ENCODE peak calls at places on chromosomes 7 and 10, in seven cellular contexts. One of them, this sample, is unnamed.

GRCh38 chr10:21313691-21314090 is 211.8 kb downstream of the SKIDA1 start:
- DNase-seq in A549: no peak
- DNase-seq in GM12878: no peak
- DNase-seq in IMR-90: no peak
- DNase-seq in K562: no peak
- DNase-seq in H1: no peak
- DNase-seq in SK-N-SH: no peak
- DNase-seq in this sample: no peak

GRCh38 chr10:109773818-109774440 is 149.4 kb downstream of the XPNPEP1 start:
- DNase-seq in A549: peak; percentile 7
- DNase-seq in GM12878: no peak
- DNase-seq in IMR-90: peak; percentile 43
- DNase-seq in K562: peak; percentile 32
- DNase-seq in H1: no peak
- DNase-seq in SK-N-SH: peak; percentile 30
- DNase-seq in this sample: peak; percentile 26

GRCh38 chr10:74263996-74264395 is 113.0 kb downstream of the ADK start:
- DNase-seq in A549: no peak
- DNase-seq in GM12878: no peak
- DNase-seq in IMR-90: no peak
- DNase-seq in K562: no peak
- DNase-seq in H1: no peak
- DNase-seq in SK-N-SH: no peak
- DNase-seq in this sample: no peak

GRCh38 chr7:70614237-70614984 is 517.5 kb upstream of the GALNT17 start:
- DNase-seq in A549: no peak
- DNase-seq in GM12878: no peak
- DNase-seq in IMR-90: peak; percentile 30
- DNase-seq in K562: no peak
- DNase-seq in H1: peak; percentile 69
- DNase-seq in SK-N-SH: peak; percentile 91
- DNase-seq in this sample: no peak

GRCh38 chr7:50652400-50653115 is 87.4 kb upstream of the DDC start:
- DNase-seq in A549: no peak
- DNase-seq in GM12878: no peak
- DNase-seq in IMR-90: no peak
- DNase-seq in K562: no peak
- DNase-seq in H1: peak; percentile 19
- DNase-seq in SK-N-SH: no peak
- DNase-seq in this sample: no peak

GRCh38 chr7:12323415-12323814 is 80.2 kb downstream of the VWDE start:
- DNase-seq in A549: no peak
- DNase-seq in GM12878: no peak
- DNase-seq in IMR-90: no peak
- DNase-seq in K562: no peak
- DNase-seq in H1: no peak
- DNase-seq in SK-N-SH: no peak
- DNase-seq in this sample: no peak

GRCh38 chr7:131306777-131307176 is 20.9 kb upstream of the MKLN1 start:
- DNase-seq in A549: no peak
- DNase-seq in GM12878: no peak
- DNase-seq in IMR-90: no peak
- DNase-seq in K562: no peak
- DNase-seq in H1: no peak
- DNase-seq in SK-N-SH: no peak
- DNase-seq in this sample: no peak

GRCh38 chr10:62050941-62051433 is 149.5 kb downstream of the ARID5B start:
- DNase-seq in A549: peak; percentile 66
- DNase-seq in GM12878: peak; percentile 67
- DNase-seq in IMR-90: peak; percentile 96
- DNase-seq in K562: peak; percentile 18
- DNase-seq in H1: no peak
- DNase-seq in SK-N-SH: no peak
- DNase-seq in this sample: peak; percentile 70

GRCh38 chr7:150388709-150389531 is 9.8 kb downstream of the ZNF775 start:
- DNase-seq in A549: no peak
- DNase-seq in GM12878: no peak
- DNase-seq in IMR-90: peak; percentile 65
- DNase-seq in K562: no peak
- DNase-seq in H1: no peak
- DNase-seq in SK-N-SH: no peak
- DNase-seq in this sample: peak; percentile 98

GRCh38 chr10:102452672-102453340 is 1.5 kb upstream of the C10orf95 start:
- DNase-seq in A549: no peak
- DNase-seq in GM12878: no peak
- DNase-seq in IMR-90: peak; percentile 85
- DNase-seq in K562: no peak
- DNase-seq in H1: no peak
- DNase-seq in SK-N-SH: no peak
- DNase-seq in this sample: no peak

GRCh38 chr7:81956520-81956919 is 186.7 kb upstream of the HGF start:
- DNase-seq in A549: peak; percentile 5
- DNase-seq in GM12878: peak; percentile 30
- DNase-seq in IMR-90: peak; percentile 73
- DNase-seq in K562: peak; percentile 11
- DNase-seq in H1: no peak
- DNase-seq in SK-N-SH: peak; percentile 42
- DNase-seq in this sample: peak; percentile 39

DNA sequence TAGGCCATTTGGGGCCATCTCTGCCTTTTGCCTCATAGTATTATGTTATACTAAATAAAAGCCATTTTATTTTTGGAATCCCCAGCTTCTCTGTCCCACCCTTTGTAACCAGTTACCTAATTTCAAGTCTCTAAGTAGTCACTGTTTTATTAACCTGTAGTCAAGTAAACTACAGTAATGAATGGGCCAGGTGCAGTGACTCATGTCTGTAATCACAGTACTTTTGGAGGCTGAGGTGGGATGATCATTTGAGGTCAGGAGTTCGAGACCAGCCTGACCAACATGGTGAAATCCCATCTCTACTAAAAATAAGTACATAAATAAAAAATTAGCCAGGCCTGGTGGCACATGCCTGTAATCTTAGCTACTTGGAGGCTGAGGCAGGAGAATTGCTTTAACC is 104.6 kb upstream of the FAM3C start:
- DNase-seq in A549: no peak
- DNase-seq in GM12878: no peak
- DNase-seq in IMR-90: no peak
- DNase-seq in K562: no peak
- DNase-seq in H1: no peak
- DNase-seq in SK-N-SH: no peak
- DNase-seq in this sample: no peak
- TF ChIP-seq RFX5 in A549: no peak
- TF ChIP-seq RFX5 in GM12878: no peak
- TF ChIP-seq RFX5 in IMR-90: no peak
- TF ChIP-seq RFX5 in K562: no peak
- TF ChIP-seq RFX5 in H1: no peak
- TF ChIP-seq RFX5 in SK-N-SH: no peak
- TF ChIP-seq RFX5 in this sample: no peak

GRCh38 chr7:26691886-26692285 is 172.5 kb downstream of the SKAP2 start:
- DNase-seq in A549: no peak
- DNase-seq in GM12878: no peak
- DNase-seq in IMR-90: no peak
- DNase-seq in K562: no peak
- DNase-seq in H1: no peak
- DNase-seq in SK-N-SH: no peak
- DNase-seq in this sample: no peak
- H3K4me3 ChIP-seq in A549: no peak overlapping the region
- H3K4me3 ChIP-seq in GM12878: no peak overlapping the region
- H3K4me3 ChIP-seq in IMR-90: no peak overlapping the region
- H3K4me3 ChIP-seq in K562: no peak overlapping the region
- H3K4me3 ChIP-seq in H1: no peak overlapping the region
- H3K4me3 ChIP-seq in SK-N-SH: no peak overlapping the region
- H3K4me3 ChIP-seq in this sample: no peak overlapping the region

DNA sequence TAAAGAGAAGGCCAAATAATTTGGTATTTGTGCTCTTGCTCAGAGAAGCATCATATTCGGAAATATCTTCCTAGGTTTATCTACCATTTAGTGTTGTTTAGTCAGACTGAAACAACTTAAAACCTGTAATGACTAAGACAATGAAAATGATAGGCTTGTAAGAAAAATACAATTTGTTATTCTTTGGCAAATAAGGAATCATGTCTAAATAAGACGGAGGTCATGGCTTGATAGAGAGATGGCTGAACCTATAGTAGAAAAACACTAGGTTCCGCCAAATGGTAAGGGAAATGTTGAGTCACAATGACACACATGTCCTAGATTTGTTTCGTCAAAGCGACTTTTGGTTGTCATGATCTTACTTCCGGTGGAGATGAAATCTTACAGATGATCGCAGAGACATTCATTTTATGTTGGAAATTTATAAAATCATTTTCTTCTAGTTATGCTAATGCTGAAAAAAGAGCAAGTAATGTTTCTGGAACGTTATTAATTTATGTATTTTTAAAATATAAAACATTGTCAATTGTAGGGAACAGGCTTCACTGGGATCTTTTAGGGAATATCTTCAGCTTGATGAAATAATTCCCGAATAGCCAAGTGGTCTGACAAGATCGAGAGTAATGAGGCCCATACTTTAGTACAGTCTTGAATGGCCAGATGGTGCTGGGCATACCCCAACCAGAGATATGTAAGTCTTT is 1.0 kb downstream of the SRGN start:
- DNase-seq in A549: peak; percentile 42
- DNase-seq in GM12878: peak; percentile 61
- DNase-seq in IMR-90: peak; percentile 52
- DNase-seq in K562: peak; percentile 57
- DNase-seq in H1: no peak
- DNase-seq in SK-N-SH: no peak
- DNase-seq in this sample: no peak
- TF ChIP-seq RFX5 in A549: no peak
- TF ChIP-seq RFX5 in GM12878: no peak
- TF ChIP-seq RFX5 in IMR-90: no peak
- TF ChIP-seq RFX5 in K562: no peak
- TF ChIP-seq RFX5 in H1: no peak
- TF ChIP-seq RFX5 in SK-N-SH: no peak
- TF ChIP-seq RFX5 in this sample: no peak

GRCh38 chr7:98203964-98204605 is 7.2 kb upstream of the BHLHA15 start:
- DNase-seq in A549: no peak
- DNase-seq in GM12878: no peak
- DNase-seq in IMR-90: no peak
- DNase-seq in K562: no peak
- DNase-seq in H1: no peak
- DNase-seq in SK-N-SH: no peak
- DNase-seq in this sample: no peak
- H3K4me3 ChIP-seq in A549: no peak overlapping the region
- H3K4me3 ChIP-seq in GM12878: peak overlapping the region; percentile 25
- H3K4me3 ChIP-seq in IMR-90: no peak overlapping the region
- H3K4me3 ChIP-seq in K562: no peak overlapping the region
- H3K4me3 ChIP-seq in H1: no peak overlapping the region
- H3K4me3 ChIP-seq in SK-N-SH: no peak overlapping the region
- H3K4me3 ChIP-seq in this sample: no peak overlapping the region

DNA sequence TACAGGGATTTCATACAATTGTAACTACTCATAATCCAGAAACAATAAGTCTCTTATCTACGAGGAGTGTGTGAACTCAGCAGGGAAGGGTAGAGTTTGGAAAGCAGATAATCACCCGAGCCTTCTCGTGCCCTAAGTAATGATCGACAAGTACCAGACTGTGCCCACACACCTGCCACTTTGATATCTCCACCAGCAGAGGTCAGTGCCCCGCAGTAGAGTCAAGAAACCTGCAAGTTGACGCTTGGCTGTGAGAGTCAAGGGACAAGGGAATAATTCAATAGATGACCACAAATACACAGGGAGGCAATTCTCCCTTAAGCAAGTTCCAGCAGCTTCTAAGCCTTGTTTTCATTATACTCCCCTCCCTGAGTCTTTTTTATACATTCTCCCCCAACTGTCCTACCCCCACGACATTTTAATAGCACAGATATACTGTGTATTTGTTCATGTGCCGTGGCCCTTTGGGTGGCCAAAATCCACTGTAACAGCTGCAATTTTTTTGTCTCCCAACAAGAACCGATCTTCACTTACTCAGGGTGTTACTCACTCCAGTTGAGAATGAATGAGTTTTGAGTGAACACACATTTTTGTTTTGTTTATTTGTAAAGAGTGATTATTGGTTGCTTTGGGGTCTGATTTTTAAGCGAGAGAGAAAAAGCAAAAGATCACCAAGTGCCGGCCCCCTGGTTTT is 106.9 kb upstream of the RHEB start:
- DNase-seq in A549: peak; percentile 71
- DNase-seq in GM12878: no peak
- DNase-seq in IMR-90: no peak
- DNase-seq in K562: no peak
- DNase-seq in H1: peak; percentile 48
- DNase-seq in SK-N-SH: peak; percentile 56
- DNase-seq in this sample: peak; percentile 45
- TF ChIP-seq RFX5 in A549: no peak
- TF ChIP-seq RFX5 in GM12878: no peak
- TF ChIP-seq RFX5 in IMR-90: no peak
- TF ChIP-seq RFX5 in K562: no peak
- TF ChIP-seq RFX5 in H1: no peak
- TF ChIP-seq RFX5 in SK-N-SH: no peak
- TF ChIP-seq RFX5 in this sample: no peak

GRCh38 chr7:134888141-134888740 is 98.1 kb upstream of the AGBL3 start:
- DNase-seq in A549: no peak
- DNase-seq in GM12878: no peak
- DNase-seq in IMR-90: no peak
- DNase-seq in K562: no peak
- DNase-seq in H1: no peak
- DNase-seq in SK-N-SH: no peak
- DNase-seq in this sample: no peak

GRCh38 chr7:134892002-134892693 is 94.2 kb upstream of the AGBL3 start:
- DNase-seq in A549: no peak
- DNase-seq in GM12878: no peak
- DNase-seq in IMR-90: peak; percentile 54
- DNase-seq in K562: no peak
- DNase-seq in H1: no peak
- DNase-seq in SK-N-SH: peak; percentile 24
- DNase-seq in this sample: peak; percentile 81

GRCh38 chr7:134892963-134893362 is 93.3 kb upstream of the AGBL3 start:
- DNase-seq in A549: no peak
- DNase-seq in GM12878: no peak
- DNase-seq in IMR-90: no peak
- DNase-seq in K562: no peak
- DNase-seq in H1: no peak
- DNase-seq in SK-N-SH: peak; percentile 16
- DNase-seq in this sample: peak; percentile 50

GRCh38 chr7:134891262-134892001 is 94.9 kb upstream of the AGBL3 start:
- DNase-seq in A549: peak; percentile 90
- DNase-seq in GM12878: no peak
- DNase-seq in IMR-90: peak; percentile 92
- DNase-seq in K562: no peak
- DNase-seq in H1: peak; percentile 80
- DNase-seq in SK-N-SH: peak; percentile 88
- DNase-seq in this sample: peak; percentile 98

GRCh38 chr7:134890246-134891240 is 95.8 kb upstream of the AGBL3 start:
- DNase-seq in A549: no peak
- DNase-seq in GM12878: no peak
- DNase-seq in IMR-90: peak; percentile 57
- DNase-seq in K562: no peak
- DNase-seq in H1: no peak
- DNase-seq in SK-N-SH: peak; percentile 79
- DNase-seq in this sample: peak; percentile 32
- H3K4me3 ChIP-seq in A549: no peak overlapping the region
- H3K4me3 ChIP-seq in GM12878: no peak overlapping the region
- H3K4me3 ChIP-seq in IMR-90: no peak overlapping the region
- H3K4me3 ChIP-seq in K562: no peak overlapping the region
- H3K4me3 ChIP-seq in H1: peak overlapping the region; percentile 95
- H3K4me3 ChIP-seq in SK-N-SH: peak overlapping the region; percentile 58
- H3K4me3 ChIP-seq in this sample: peak overlapping the region; percentile 85

This sample was measured in HepG2.